ENCODE peak calls at places on chromosomes 3 and 15, in four cellular contexts. W is heart left ventricle, G is astrocyte of the cerebellum, E is PC-3. S is an unnamed sample.

GRCh38 chr3:140715035-140715434 is 37.2 kb downstream of the TRIM42 start:
- DNase-seq in G (no peak), E (peak; percentile 30), W (no peak), S (no peak)

GRCh38 chr15:31262901-31263671 is 63.5 kb upstream of the KLF13 start:
- DNase-seq in G (no peak), W (peak; percentile 64), E (no peak), S (no peak)

GRCh38 chr3:20488101-20488500 is 302.1 kb upstream of the SGO1 start:
- DNase-seq in E (no peak), G (no peak), W (no peak), S (no peak)

GRCh38 chr3:26484140-26484539 is 138.4 kb upstream of the LRRC3B start:
- DNase-seq in G (no peak), W (no peak), E (no peak), S (no peak)

GRCh38 chr15:50563756-50564155 is 17.3 kb upstream of the USP50 start:
- DNase-seq in G (no peak), W (no peak), E (no peak), S (no peak)

GRCh38 chr3:8856721-8857120 is 87.3 kb upstream of the OXTR start:
- DNase-seq in G (peak; percentile 63), W (no peak), E (no peak), S (no peak)

GRCh38 chr15:52288051-52288942 is 7.3 kb downstream of the MYO5C start:
- DNase-seq in G (no peak), E (peak; percentile 93), W (no peak), S (no peak)

GRCh38 chr15:50260969-50261496 is 4.5 kb downstream of the HDC start:
- DNase-seq in E (no peak), G (no peak), W (no peak), S (no peak)

GRCh38 chr3:94285874-94286273 is 223.0 kb downstream of the NSUN3 start:
- DNase-seq in G (no peak), W (no peak), E (peak; percentile 65), S (no peak)

GRCh38 chr3:63862804-63863149 is 828 bp downstream of the THOC7 start:
- DNase-seq in W (no peak), G (no peak), E (no peak), S (no peak)

GRCh38 chr15:28086175-28086703 is 12.9 kb downstream of the OCA2 start:
- DNase-seq in G (peak; percentile 32), W (no peak), E (peak; percentile 70), S (no peak)

GRCh38 chr3:45950686-45951600 is 7.7 kb downstream of the CXCR6 start:
- DNase-seq in W (no peak), E (no peak), G (no peak), S (no peak)

GRCh38 chr3:178152010-178152409 is 384.2 kb upstream of the KCNMB2 start:
- DNase-seq in E (peak; percentile 23), G (no peak), W (no peak), S (no peak)

GRCh38 chr15:90004671-90005070 is 3.5 kb downstream of the ZNF710 start:
- DNase-seq in G (peak; percentile 52), W (no peak), E (peak; percentile 87), S (peak; percentile 90)

GRCh38 chr3:188126931-188127330 is 27.0 kb upstream of the LPP start:
- DNase-seq in E (no peak), G (no peak), W (peak; percentile 82), S (no peak)

GRCh38 chr3:49566312-49566711 is 12.0 kb downstream of the BSN start:
- DNase-seq in G (no peak), W (no peak), E (peak; percentile 27), S (no peak)
- TF ChIP-seq CTCF in G (peak; percentile 30), W (no peak), E (peak; percentile 67), S (no peak)

DNA sequence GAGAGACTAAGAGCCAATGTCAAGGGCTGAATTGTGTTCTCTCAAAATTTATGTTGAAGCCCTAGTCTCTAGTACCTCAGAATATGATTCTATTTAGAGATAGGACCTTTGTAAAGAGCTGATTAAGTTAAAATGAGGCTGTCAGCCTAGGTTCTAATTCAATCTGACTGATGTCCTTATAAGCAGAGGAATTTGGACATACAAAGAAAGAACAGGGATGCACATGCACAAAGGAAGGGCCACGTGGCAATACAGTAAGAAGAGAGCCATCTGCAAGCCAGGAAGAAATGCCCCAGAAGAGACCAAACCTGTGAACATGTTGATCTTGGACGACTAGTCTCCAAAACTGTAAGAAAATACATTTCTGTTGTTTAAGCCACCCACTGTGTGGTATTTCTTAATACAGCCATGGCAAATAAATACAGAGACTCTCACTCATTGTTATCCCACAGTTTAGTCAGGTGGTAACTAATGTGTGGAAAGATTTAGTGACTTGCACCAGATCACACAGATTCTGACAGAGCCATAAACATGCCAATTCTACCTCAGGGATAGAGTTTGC is 652.2 kb downstream of the NAALADL2 start:
- DNase-seq in G (no peak), W (no peak), E (no peak), S (no peak)
- H3K4me3 ChIP-seq in G (no peak overlapping the region), W (no peak overlapping the region), E (no peak overlapping the region), S (no peak overlapping the region)

GRCh38 chr3:164064298-164064697 is 1014.0 kb downstream of the SI start:
- DNase-seq in W (no peak), E (no peak), G (no peak), S (no peak)

DNA sequence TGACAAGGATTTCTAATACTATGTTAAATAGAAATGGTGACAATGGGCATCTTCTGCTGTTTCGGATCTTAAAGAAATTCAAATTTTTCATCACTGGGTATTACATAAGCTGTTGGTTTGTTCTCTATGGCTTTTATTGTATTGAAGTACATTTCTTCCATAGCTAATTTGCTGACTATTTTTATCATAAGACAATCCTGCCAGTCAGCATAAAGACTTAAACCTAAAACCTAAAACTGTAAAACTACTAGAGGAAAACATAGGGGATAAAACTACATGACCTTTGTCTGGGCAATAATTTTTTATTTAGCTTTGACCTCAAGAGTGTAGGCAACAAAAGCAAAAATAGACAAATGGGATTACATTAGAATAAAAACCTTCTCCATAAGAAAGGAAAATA is 1017.4 kb downstream of the SI start:
- DNase-seq in W (no peak), G (no peak), E (no peak), S (no peak)
- TF ChIP-seq CTCF in W (no peak), G (no peak), E (no peak), S (no peak)

DNA sequence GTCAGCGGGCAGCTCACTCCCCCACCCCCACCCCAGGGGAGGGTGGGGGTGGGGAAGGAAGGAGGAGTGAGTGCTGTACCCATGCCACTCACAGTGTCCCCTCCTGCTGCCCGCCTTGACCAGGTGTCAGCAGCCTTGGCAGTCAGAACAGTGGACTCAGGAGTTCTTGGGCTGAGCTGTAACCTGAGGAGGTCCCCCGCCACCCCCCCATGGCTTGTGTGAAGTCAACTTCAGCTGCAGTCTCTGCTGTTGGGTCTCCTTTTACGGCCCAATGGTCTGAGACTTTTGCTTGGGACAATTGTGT is 8.9 kb downstream of the MAPKAPK3 start:
- DNase-seq in E (no peak), W (no peak), G (no peak), S (no peak)
- H3K4me3 ChIP-seq in E (no peak overlapping the region), W (no peak overlapping the region), G (no peak overlapping the region), S (no peak overlapping the region)

GRCh38 chr15:93449798-93450197 is 360.8 kb upstream of the RGMA start:
- DNase-seq in G (no peak), W (no peak), E (no peak), S (no peak)
- TF ChIP-seq CTCF in G (no peak), W (no peak), E (no peak), S (no peak)

GRCh38 chr3:183437060-183437459 is 8.6 kb upstream of the MCF2L2 start:
- DNase-seq in E (no peak), G (no peak), W (no peak), S (no peak)
- H3K4me3 ChIP-seq in E (no peak overlapping the region), G (no peak overlapping the region), W (no peak overlapping the region), S (no peak overlapping the region)

S was measured in AG04449.